ENCODE peak calls at places on chromosomes 3 and 15, in seven cellular contexts. W is cardiac fibroblast, F is heart right ventricle, R is B cell, N is HFF-Myc, S is fibroblast of pulmonary artery, X is natural killer cell. Z is an unnamed sample.
A peak's percentile ranks its signal among the peaks of the same experiment; 100 is the strongest.

GRCh38 chr3:111541911-111542483 is at the start of gene CD96:
- DNase-seq in X (peak; percentile 35), S (peak; percentile 80), N (no peak), R (peak; percentile 52), F (no peak), W (peak; percentile 38), Z (no peak)

GRCh38 chr15:71411538-71412482 is 296.5 kb downstream of the THSD4 start:
- DNase-seq in N (no peak), S (peak; percentile 50), X (no peak), F (no peak), R (no peak), W (no peak), Z (peak; percentile 58)

GRCh38 chr3:152458725-152459515 is 190.2 kb downstream of the MBNL1 start:
- DNase-seq in S (no peak), N (no peak), R (no peak), F (no peak), X (no peak), W (no peak), Z (no peak)

GRCh38 chr3:10474847-10475246 is 30.5 kb downstream of the ATP2B2 start:
- DNase-seq in R (no peak), F (no peak), X (no peak), S (no peak), W (no peak), N (no peak), Z (no peak)

GRCh38 chr3:40073310-40074007 is 236.0 kb upstream of the EIF1B start:
- DNase-seq in S (no peak), X (no peak), N (no peak), W (no peak), F (no peak), R (no peak), Z (no peak)

GRCh38 chr3:111763968-111764367 is 95.1 kb upstream of the PHLDB2 start:
- DNase-seq in N (no peak), X (no peak), F (no peak), R (no peak), S (peak; percentile 85), W (peak; percentile 64), Z (peak; percentile 72)

GRCh38 chr15:62242999-62243398 is 77.9 kb upstream of the C2CD4B start:
- DNase-seq in S (no peak), N (no peak), X (no peak), W (no peak), R (no peak), F (no peak), Z (no peak)

GRCh38 chr15:62218841-62219240 is 53.8 kb upstream of the C2CD4B start:
- DNase-seq in N (no peak), R (no peak), W (no peak), S (no peak), X (no peak), F (no peak), Z (no peak)

GRCh38 chr3:120821426-120821825 is 78.9 kb downstream of the GTF2E1 start:
- DNase-seq in R (no peak), N (no peak), F (no peak), S (no peak), W (no peak), X (no peak), Z (no peak)

GRCh38 chr3:63135362-63135761 is 142.7 kb upstream of the SYNPR start:
- DNase-seq in N (no peak), R (no peak), S (no peak), X (no peak), F (no peak), W (no peak), Z (no peak)

GRCh38 chr3:63128380-63128779 is 149.7 kb upstream of the SYNPR start:
- DNase-seq in N (no peak), X (no peak), R (no peak), S (no peak), F (no peak), W (no peak), Z (no peak)

GRCh38 chr3:63130625-63131024 is 147.5 kb upstream of the SYNPR start:
- DNase-seq in R (no peak), F (no peak), X (no peak), N (no peak), W (no peak), S (no peak), Z (no peak)

DNA sequence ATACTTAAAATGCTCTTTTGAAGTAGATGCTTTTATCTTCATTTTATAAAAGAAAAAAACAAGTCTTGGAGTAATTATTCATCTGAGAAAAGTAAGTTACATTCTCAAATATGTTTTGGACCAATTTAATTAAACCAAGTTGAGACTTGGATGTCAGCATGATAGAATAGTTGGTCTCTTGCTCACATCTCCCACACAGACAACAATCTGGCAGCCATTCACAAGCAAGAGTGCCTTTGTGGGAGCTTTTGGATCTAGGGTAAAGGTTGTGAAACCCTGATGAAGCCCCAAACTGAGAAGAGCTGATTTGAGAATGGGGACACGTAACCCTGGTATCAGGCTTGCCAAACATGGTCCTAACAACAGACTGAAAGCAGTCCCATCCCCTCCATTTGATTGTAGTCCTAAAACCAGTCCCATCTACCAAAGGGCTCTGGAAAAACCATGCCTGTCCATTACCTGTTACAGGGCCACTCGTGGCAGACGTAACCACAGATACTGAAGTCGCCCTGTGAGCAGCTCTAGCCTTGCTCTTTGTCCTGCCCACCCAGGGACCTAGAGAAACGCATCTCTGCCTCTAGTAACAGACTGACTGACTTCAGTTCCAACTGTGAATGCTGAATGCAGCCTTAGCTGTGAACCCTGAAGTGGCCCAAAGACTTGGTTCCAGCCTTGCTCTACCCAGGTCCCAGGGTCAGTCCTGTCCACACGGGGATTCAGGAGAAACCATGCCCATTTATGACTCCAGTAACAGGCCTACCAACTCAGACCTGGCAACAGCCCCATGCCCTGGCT is 145.5 kb upstream of the SYNPR start:
- DNase-seq in F (no peak), S (no peak), W (no peak), R (no peak), N (no peak), X (no peak), Z (no peak)
- TF ChIP-seq CTCF in F (no peak), S (no peak), W (no peak), R (no peak), N (no peak), X (no peak), Z (no peak)

GRCh38 chr15:44289352-44289790 is 852 bp downstream of the GOLM2 start:
- DNase-seq in R (no peak), S (no peak), N (no peak), F (no peak), W (peak; percentile 12), X (no peak), Z (no peak)

GRCh38 chr15:44286814-44287555 is 1.5 kb upstream of the GOLM2 start:
- DNase-seq in N (no peak), X (no peak), R (peak; percentile 16), F (no peak), W (peak; percentile 13), S (no peak), Z (no peak)
- TF ChIP-seq CTCF in N (no peak), X (peak; percentile 14), R (peak; percentile 46), F (peak; percentile 8), W (peak; percentile 21), S (peak; percentile 14), Z (no peak)

GRCh38 chr3:127886276-127886862 is 28.7 kb upstream of the KBTBD12 start:
- DNase-seq in X (no peak), F (no peak), W (no peak), N (no peak), R (no peak), S (no peak), Z (no peak)

GRCh38 chr3:127888564-127889107 is 26.4 kb upstream of the KBTBD12 start:
- DNase-seq in W (peak; percentile 56), S (no peak), F (no peak), X (no peak), R (no peak), N (no peak), Z (no peak)

GRCh38 chr3:127887321-127887720 is 27.7 kb upstream of the KBTBD12 start:
- DNase-seq in X (no peak), F (no peak), R (no peak), W (peak; percentile 74), S (no peak), N (no peak), Z (peak; percentile 53)

GRCh38 chr3:127889461-127889863 is 25.6 kb upstream of the KBTBD12 start:
- DNase-seq in N (no peak), W (peak; percentile 98), X (no peak), R (no peak), F (no peak), S (peak; percentile 77), Z (peak; percentile 61)

DNA sequence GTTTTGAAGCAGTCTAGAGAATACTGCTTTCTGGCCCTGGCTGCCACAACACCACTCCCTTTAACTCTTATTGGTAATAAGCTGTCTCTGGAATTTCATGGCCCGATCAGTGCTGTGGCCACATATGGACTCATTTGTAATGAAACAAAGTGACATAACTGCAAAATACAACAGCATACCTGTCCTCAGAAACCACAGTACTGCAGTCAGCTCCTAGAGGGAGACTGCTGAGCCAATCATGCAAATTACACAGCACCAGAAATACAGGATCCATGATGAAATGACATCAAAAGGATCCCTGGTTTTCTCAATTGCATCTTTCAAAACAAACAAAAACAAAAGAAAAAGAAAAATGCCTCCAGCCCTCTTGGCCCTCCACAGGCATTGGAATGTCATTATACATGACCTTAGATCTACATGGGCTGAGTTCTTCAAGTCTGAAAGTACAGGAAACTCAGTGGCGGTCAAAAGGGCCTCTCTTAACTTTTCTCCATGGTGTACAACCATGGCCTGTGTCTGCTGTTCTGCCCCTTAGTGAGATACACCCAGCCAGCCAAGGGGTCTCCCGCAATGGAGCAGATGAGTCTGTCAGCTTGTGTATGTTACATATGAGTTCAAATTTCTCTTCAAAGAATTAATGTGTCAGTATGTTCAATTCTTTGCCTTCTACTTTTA is 24.9 kb upstream of the KBTBD12 start:
- DNase-seq in S (peak; percentile 14), F (no peak), R (no peak), X (no peak), W (peak; percentile 65), N (no peak), Z (peak; percentile 23)
- TF ChIP-seq CTCF in S (no peak), F (no peak), R (no peak), X (no peak), W (peak; percentile 1), N (peak; percentile 5), Z (no peak)

GRCh38 chr3:139113766-139114165 is 69.1 kb upstream of the PRR23C start:
- DNase-seq in N (no peak), F (no peak), W (no peak), S (no peak), R (no peak), X (no peak), Z (no peak)

GRCh38 chr3:139112230-139112558 is 67.5 kb upstream of the PRR23C start:
- DNase-seq in W (no peak), F (no peak), S (no peak), R (no peak), N (no peak), X (no peak), Z (no peak)

GRCh38 chr3:139110072-139110830 is 65.6 kb upstream of the PRR23C start:
- DNase-seq in F (peak; percentile 41), W (no peak), X (no peak), S (no peak), R (no peak), N (no peak), Z (no peak)

GRCh38 chr3:139111392-139112229 is 66.9 kb upstream of the PRR23C start:
- DNase-seq in F (peak; percentile 47), W (peak; percentile 69), S (peak; percentile 72), R (peak; percentile 44), N (peak; percentile 36), X (peak; percentile 34), Z (no peak)

DNA sequence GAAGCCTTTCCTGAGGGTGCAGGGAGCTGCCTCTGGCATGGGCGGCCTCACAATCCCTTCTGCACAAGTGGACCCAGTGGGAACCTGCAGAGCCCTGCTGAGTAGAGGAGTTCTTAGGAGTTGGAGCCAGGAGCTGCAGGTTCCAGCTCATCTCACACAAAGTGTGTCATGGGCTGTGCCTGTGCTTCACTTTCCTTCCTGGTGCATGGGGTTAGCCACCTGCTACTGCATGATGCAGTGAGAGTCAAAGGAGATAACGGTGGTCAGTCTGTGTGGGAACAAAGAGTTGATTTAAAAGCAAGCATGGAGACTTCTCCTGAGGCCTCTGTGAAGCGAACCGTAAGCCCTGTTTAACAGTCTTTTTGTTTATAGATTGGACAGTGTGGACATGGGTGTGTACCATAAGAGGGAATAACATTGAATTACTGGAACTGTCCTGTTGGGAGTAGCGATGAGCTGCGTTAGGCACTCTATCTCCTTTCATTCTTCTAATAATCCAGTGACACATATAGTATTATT is 68.6 kb upstream of the PRR23C start:
- DNase-seq in X (no peak), N (no peak), W (no peak), F (no peak), S (no peak), R (no peak), Z (no peak)
- TF ChIP-seq CTCF in X (no peak), N (peak; percentile 14), W (no peak), F (no peak), S (no peak), R (no peak), Z (no peak)